ENCODE peak calls at places on chromosomes 6 and 20, in ten cellular contexts. H, X, Q, E, Y, N, T, G, J and M are unnamed samples.

GRCh38 chr6:69918766-69919165 is 52.4 kb downstream of the COL19A1 start:
- ATAC-seq in H (no peak), X (no peak), Q (no peak), E (no peak), Y (no peak), N (no peak), T (no peak), G (no peak), J (no peak), M (no peak)

GRCh38 chr6:130882370-130882769 is 55.2 kb downstream of the SMLR1 start:
- ATAC-seq in H (no peak), X (no peak), Q (no peak), E (no peak), Y (peak; percentile 51), N (no peak), T (no peak), G (no peak), J (no peak), M (no peak)

GRCh38 chr20:11529046-11529445 is 388.6 kb upstream of the BTBD3 start:
- ATAC-seq in H (no peak), X (no peak), Q (no peak), E (no peak), Y (no peak), N (no peak), T (no peak), G (no peak), J (no peak), M (no peak)

GRCh38 chr20:8512003-8512402 is 379.9 kb downstream of the PLCB1 start:
- ATAC-seq in H (no peak), X (no peak), Q (no peak), E (no peak), Y (no peak), N (no peak), T (no peak), G (no peak), J (no peak), M (no peak)

GRCh38 chr6:149683256-149683860 is 34.5 kb downstream of the LATS1 start:
- ATAC-seq in H (no peak), X (peak; percentile 99), Q (no peak), E (no peak), Y (no peak), N (peak; percentile 31), T (no peak), G (no peak), J (peak; percentile 38), M (no peak)

GRCh38 chr20:58570181-58570859 is 55.1 kb upstream of the APCDD1L start:
- ATAC-seq in H (no peak), X (no peak), Q (no peak), E (no peak), Y (no peak), N (no peak), T (no peak), G (no peak), J (peak; percentile 21), M (no peak)

GRCh38 chr6:157761331-157761921 is 61.6 kb upstream of the SNX9 start:
- ATAC-seq in H (no peak), X (no peak), Q (no peak), E (peak; percentile 69), Y (no peak), N (no peak), T (no peak), G (no peak), J (no peak), M (no peak)

GRCh38 chr20:11067359-11067758 is 393.6 kb upstream of the JAG1 start:
- ATAC-seq in H (no peak), X (no peak), Q (no peak), E (no peak), Y (no peak), N (no peak), T (no peak), G (no peak), J (no peak), M (no peak)

GRCh38 chr6:95578106-95578410 is 723 bp downstream of the MANEA start:
- ATAC-seq in H (peak; percentile 31), X (peak; percentile 49), Q (peak; percentile 27), E (peak; percentile 34), Y (peak; percentile 38), N (peak; percentile 63), T (peak; percentile 36), G (peak; percentile 14), J (peak; percentile 5), M (no peak)

GRCh38 chr6:1027109-1027794 is 284.6 kb upstream of the FOXQ1 start:
- ATAC-seq in H (peak; percentile 78), X (no peak), Q (no peak), E (no peak), Y (no peak), N (no peak), T (peak; percentile 68), G (no peak), J (peak; percentile 77), M (no peak)

GRCh38 chr20:19701449-19701848 is 56.6 kb upstream of the RIN2 start:
- ATAC-seq in H (no peak), X (no peak), Q (no peak), E (peak; percentile 54), Y (no peak), N (no peak), T (no peak), G (no peak), J (no peak), M (no peak)

GRCh38 chr20:60838297-60838696 is 413.8 kb upstream of the CDH4 start:
- ATAC-seq in H (no peak), X (no peak), Q (no peak), E (no peak), Y (no peak), N (no peak), T (no peak), G (no peak), J (no peak), M (no peak)

GRCh38 chr6:15389079-15389758 is 143.3 kb downstream of the JARID2 start:
- ATAC-seq in H (no peak), X (peak; percentile 79), Q (no peak), E (no peak), Y (peak; percentile 73), N (no peak), T (no peak), G (no peak), J (no peak), M (peak; percentile 67)

GRCh38 chr6:50868466-50868865 is 49.8 kb downstream of the TFAP2B start:
- ATAC-seq in H (no peak), X (no peak), Q (no peak), E (no peak), Y (no peak), N (no peak), T (no peak), G (no peak), J (no peak), M (no peak)

GRCh38 chr6:50862172-50862571 is 43.5 kb downstream of the TFAP2B start:
- ATAC-seq in H (no peak), X (no peak), Q (no peak), E (no peak), Y (no peak), N (no peak), T (no peak), G (no peak), J (no peak), M (no peak)

GRCh38 chr6:50864601-50865000 is 45.9 kb downstream of the TFAP2B start:
- ATAC-seq in H (no peak), X (no peak), Q (no peak), E (no peak), Y (no peak), N (no peak), T (no peak), G (no peak), J (no peak), M (no peak)
- TF ChIP-seq POLR2A in H (no peak), X (no peak), Q (no peak), E (no peak), Y (no peak), N (no peak), T (no peak), G (no peak), J (no peak), M (no peak)

GRCh38 chr20:33649201-33649631 is 12.9 kb upstream of the C20orf144 start:
- ATAC-seq in H (no peak), X (peak; percentile 77), Q (no peak), E (no peak), Y (no peak), N (peak; percentile 16), T (no peak), G (no peak), J (no peak), M (peak; percentile 52)
- H3K4me1 ChIP-seq in H (no peaks in the 10 kb centered on the region), X (peaks cover 21% of the 10 kb centered on the region), Q (peaks cover 35% of the 10 kb centered on the region), E (peaks cover 38% of the 10 kb centered on the region), Y (peaks cover 15% of the 10 kb centered on the region), N (peaks cover 26% of the 10 kb centered on the region), T (peaks cover 4% of the 10 kb centered on the region), G (peaks cover 32% of the 10 kb centered on the region), J (peaks cover 3% of the 10 kb centered on the region), M (peaks cover 24% of the 10 kb centered on the region)

GRCh38 chr6:37170273-37171140 is 555 bp downstream of the PIM1 start:
- ATAC-seq in H (peak; percentile 49), X (peak; percentile 55), Q (peak; percentile 21), E (peak; percentile 59), Y (no peak), N (peak; percentile 54), T (peak; percentile 66), G (peak; percentile 49), J (peak; percentile 6), M (peak; percentile 25)
- TF ChIP-seq POLR2A in H (no peak), X (peak; percentile 45), Q (no peak), E (no peak), Y (peak; percentile 39), N (no peak), T (no peak), G (peak; percentile 74), J (peak; percentile 38), M (no peak)

GRCh38 chr6:39209360-39209811 is 19.9 kb downstream of the KCNK5 start:
- ATAC-seq in H (no peak), X (no peak), Q (no peak), E (no peak), Y (no peak), N (no peak), T (no peak), G (no peak), J (no peak), M (no peak)

GRCh38 chr6:39211183-39211582 is 18.1 kb downstream of the KCNK5 start:
- ATAC-seq in H (no peak), X (no peak), Q (no peak), E (no peak), Y (peak; percentile 40), N (no peak), T (no peak), G (no peak), J (no peak), M (peak; percentile 12)

GRCh38 chr6:39210437-39210836 is 18.8 kb downstream of the KCNK5 start:
- ATAC-seq in H (no peak), X (no peak), Q (no peak), E (no peak), Y (no peak), N (no peak), T (no peak), G (no peak), J (no peak), M (no peak)

GRCh38 chr6:39208233-39208720 is 21.0 kb downstream of the KCNK5 start:
- ATAC-seq in H (no peak), X (no peak), Q (no peak), E (no peak), Y (no peak), N (no peak), T (no peak), G (no peak), J (no peak), M (no peak)

DNA sequence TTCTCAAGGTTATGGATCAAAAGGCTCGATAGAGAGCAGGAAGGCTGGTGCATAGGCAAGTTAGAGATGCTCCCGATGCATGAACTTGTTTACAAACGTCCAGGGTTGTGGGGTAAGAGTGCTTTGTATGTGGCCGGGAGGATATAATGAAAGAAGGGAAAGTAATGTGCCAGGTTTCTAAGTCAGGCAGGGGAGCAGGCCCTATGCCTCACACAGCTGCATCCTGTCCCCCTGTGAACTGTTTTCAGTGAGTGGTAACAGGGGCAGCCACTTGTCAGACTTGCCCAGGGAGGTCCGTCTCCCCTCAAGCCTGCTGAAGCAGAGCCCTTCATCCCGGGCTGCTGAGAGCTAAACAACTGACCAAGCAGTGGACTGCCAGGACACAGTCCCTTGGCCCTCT is 19.4 kb downstream of the KCNK5 start:
- ATAC-seq in H (no peak), X (no peak), Q (no peak), E (peak; percentile 11), Y (no peak), N (no peak), T (no peak), G (no peak), J (no peak), M (no peak)
- H3K4me1 ChIP-seq in H (peaks cover 15% of the 10 kb centered on the region), X (no peaks in the 10 kb centered on the region), Q (peaks cover 100% of the 10 kb centered on the region), E (peaks cover 7% of the 10 kb centered on the region), Y (peaks cover 61% of the 10 kb centered on the region), N (no peaks in the 10 kb centered on the region), T (peaks cover 69% of the 10 kb centered on the region), G (peaks cover 37% of the 10 kb centered on the region), J (no peaks in the 10 kb centered on the region), M (no peaks in the 10 kb centered on the region)